ENCODE peak calls at places on chromosome 20, in nine cellular contexts. G, Y, R, P, X, V, N, F and H are unnamed samples.

GRCh38 chr20:3783068-3783489 is 1.8 kb upstream of the SPEF1 start:
- DNase-seq in G (no peak), Y (no peak), R (no peak), P (no peak), X (peak), V (no peak), N (no peak), F (no peak), H (no peak)

GRCh38 chr20:45817652-45818194 is 5.3 kb downstream of the UBE2C start:
- DNase-seq in G (peak), Y (no peak), R (no peak), P (no peak), X (no peak), V (no peak), N (peak), F (no peak), H (no peak)

GRCh38 chr20:25083141-25083772 is 1.3 kb upstream of the VSX1 start:
- DNase-seq in G (no peak), Y (no peak), R (peak), P (no peak), X (no peak), V (no peak), N (no peak), F (no peak), H (peak)

GRCh38 chr20:64253000-64253383 is 2.6 kb upstream of the PCMTD2 start:
- DNase-seq in G (no peak), Y (no peak), R (no peak), P (no peak), X (no peak), V (no peak), N (no peak), F (no peak), H (no peak)

GRCh38 chr20:51350941-51351631 is 191.4 kb downstream of the NFATC2 start:
- DNase-seq in G (no peak), Y (no peak), R (no peak), P (no peak), X (peak), V (no peak), N (peak), F (no peak), H (no peak)

GRCh38 chr20:37526839-37527637 is 638 bp downstream of the BLCAP start:
- DNase-seq in G (peak), Y (no peak), R (peak), P (no peak), X (no peak), V (no peak), N (peak), F (no peak), H (no peak)

GRCh38 chr20:62723351-62723750 is 14.7 kb downstream of the NTSR1 start:
- DNase-seq in G (no peak), Y (no peak), R (no peak), P (no peak), X (no peak), V (no peak), N (no peak), F (no peak), H (no peak)

GRCh38 chr20:51596656-51597388 is 54.3 kb upstream of the NFATC2 start:
- DNase-seq in G (no peak), Y (no peak), R (peak), P (no peak), X (no peak), V (no peak), N (no peak), F (no peak), H (no peak)

GRCh38 chr20:12111431-12112088 is 193.9 kb downstream of the BTBD3 start:
- DNase-seq in G (no peak), Y (no peak), R (no peak), P (no peak), X (no peak), V (no peak), N (no peak), F (no peak), H (no peak)

GRCh38 chr20:24934101-24934661 is 14.9 kb upstream of the CST7 start:
- DNase-seq in G (no peak), Y (no peak), R (no peak), P (no peak), X (no peak), V (no peak), N (no peak), F (no peak), H (no peak)

GRCh38 chr20:25015986-25016385 is 23.4 kb upstream of the APMAP start:
- DNase-seq in G (no peak), Y (no peak), R (no peak), P (no peak), X (no peak), V (no peak), N (no peak), F (no peak), H (no peak)

GRCh38 chr20:3786126-3786484 is 435 bp downstream of the CENPB start:
- DNase-seq in G (no peak), Y (no peak), R (peak), P (peak), X (peak), V (peak), N (peak), F (peak), H (peak)

GRCh38 chr20:44326391-44327159 is 10.3 kb upstream of the R3HDML start:
- DNase-seq in G (no peak), Y (no peak), R (peak), P (no peak), X (no peak), V (no peak), N (no peak), F (no peak), H (no peak)
- TF ChIP-seq CTCF in G (no peak), Y (no peak), R (no peak), P (no peak), X (no peak), V (peak), N (no peak), F (no peak), H (no peak)

GRCh38 chr20:31440012-31440659 is at the start of gene DEFB123:
- DNase-seq in G (no peak), Y (no peak), R (peak), P (no peak), X (no peak), V (no peak), N (no peak), F (no peak), H (no peak)
- TF ChIP-seq CTCF in G (peak), Y (no peak), R (peak), P (no peak), X (no peak), V (peak), N (peak), F (no peak), H (no peak)

GRCh38 chr20:23349338-23350006 is 1.1 kb upstream of the NXT1 start:
- DNase-seq in G (no peak), Y (no peak), R (peak), P (no peak), X (no peak), V (no peak), N (no peak), F (peak), H (no peak)
- TF ChIP-seq CTCF in G (peak), Y (no peak), R (peak), P (peak), X (peak), V (peak), N (peak), F (peak), H (peak)

DNA sequence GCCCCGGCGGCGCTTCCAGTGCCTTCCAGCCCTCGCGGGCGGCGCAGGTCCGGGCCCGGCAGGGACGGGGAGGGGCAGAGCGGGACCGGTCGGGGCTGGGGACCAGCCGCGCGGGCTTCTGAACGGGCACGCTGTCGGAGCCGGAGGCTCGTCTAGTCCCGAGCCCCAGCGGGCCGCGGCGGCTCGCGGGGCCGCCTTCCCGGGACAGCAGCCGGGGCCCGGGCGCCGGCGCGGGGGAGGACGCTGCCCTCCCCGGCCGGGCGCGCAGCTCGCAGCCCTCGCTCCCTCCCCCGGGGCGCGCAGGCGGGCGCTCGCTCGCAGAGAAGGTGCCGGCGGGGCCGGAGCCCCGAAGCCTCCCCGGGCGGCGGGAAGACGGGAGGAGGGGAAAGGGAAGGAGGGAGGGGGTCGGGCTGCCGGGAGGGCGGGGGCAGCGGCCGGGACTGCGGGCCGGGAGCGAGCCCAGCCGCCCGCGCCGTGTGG is 696 bp upstream of the SIRPA start:
- DNase-seq in G (peak), Y (no peak), R (no peak), P (peak), X (peak), V (peak), N (no peak), F (peak), H (no peak)
- TF ChIP-seq CTCF in G (no peak), Y (no peak), R (no peak), P (no peak), X (no peak), V (no peak), N (no peak), F (no peak), H (no peak)

DNA sequence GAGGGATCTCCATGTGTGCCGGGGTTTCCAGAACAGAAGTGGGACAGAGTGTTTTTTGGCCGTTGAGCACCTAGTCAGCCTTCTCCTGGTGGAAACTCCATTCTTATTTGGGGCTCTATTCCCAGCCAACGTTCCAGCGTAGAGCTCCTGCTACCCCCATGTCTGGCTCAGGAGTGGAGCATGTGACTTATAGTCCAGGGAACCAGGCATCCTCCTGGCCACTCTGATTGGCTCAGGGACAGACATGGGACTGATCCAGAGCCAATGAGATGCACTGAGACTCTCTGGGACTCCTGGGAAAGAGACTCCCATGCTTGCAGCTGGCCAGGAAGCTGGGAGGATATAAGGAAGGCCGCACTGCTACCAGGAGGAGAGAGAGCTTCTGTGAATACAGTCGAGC is 87.1 kb downstream of the SULF2 start:
- DNase-seq in G (no peak), Y (no peak), R (no peak), P (no peak), X (no peak), V (no peak), N (no peak), F (no peak), H (no peak)
- TF ChIP-seq CTCF in G (no peak), Y (no peak), R (no peak), P (no peak), X (no peak), V (no peak), N (no peak), F (no peak), H (no peak)